ENCODE peak calls at places on chromosomes 12 and 14, in eight cellular contexts. H is fibroblast of lung, G is transverse colon, N is nephron progenitor cell, O is HCT116, F is heart right ventricle, U is progenitor cell of endocrine pancreas, Q is endothelial cell. X is an unnamed sample.

GRCh38 chr14:93207468-93208308 is 632 bp downstream of the UBR7 start:
- DNase-seq in H (peak), O (no peak), U (peak), F (no peak), G (no peak), Q (peak), N (peak), X (peak)

GRCh38 chr12:45401008-45401407 is 185.1 kb downstream of the ANO6 start:
- DNase-seq in Q (no peak), F (no peak), H (no peak), O (no peak), G (no peak), U (no peak), N (no peak), X (no peak)

GRCh38 chr14:94536836-94537235 is 24.4 kb upstream of the SERPINA4 start:
- DNase-seq in U (no peak), Q (no peak), N (no peak), G (no peak), F (no peak), H (no peak), O (peak), X (no peak)

GRCh38 chr14:74261288-74261687 is 22.0 kb downstream of the VSX2 start:
- DNase-seq in H (no peak), Q (no peak), O (no peak), G (no peak), N (no peak), U (no peak), F (no peak), X (no peak)

GRCh38 chr14:58992935-58993334 is 195.5 kb upstream of the DAAM1 start:
- DNase-seq in N (no peak), H (no peak), G (no peak), Q (no peak), U (no peak), F (no peak), O (no peak), X (no peak)

GRCh38 chr14:90408713-90409112 is 11.9 kb downstream of the CALM1 start:
- DNase-seq in H (peak), O (no peak), F (no peak), G (no peak), U (no peak), Q (no peak), N (no peak), X (no peak)

GRCh38 chr12:99059824-99060526 is 414.9 kb downstream of the APAF1 start:
- DNase-seq in H (peak), U (no peak), F (peak), N (peak), Q (no peak), O (no peak), G (no peak), X (peak)

GRCh38 chr12:126772171-126772864 is 1494.7 kb upstream of the TMEM132C start:
- DNase-seq in H (no peak), U (no peak), G (peak), N (no peak), Q (no peak), O (peak), F (no peak), X (no peak)

GRCh38 chr12:17992002-17992656 is 97.9 kb downstream of the RERGL start:
- DNase-seq in G (no peak), H (peak), Q (peak), U (peak), F (no peak), N (peak), O (peak), X (peak)

GRCh38 chr14:105974902-105975301 is 448.5 kb downstream of the TMEM121 start:
- DNase-seq in H (no peak), G (peak), F (no peak), U (no peak), O (peak), Q (no peak), N (no peak), X (no peak)

GRCh38 chr14:95841680-95842079 is 35.0 kb upstream of the TUNAR start:
- DNase-seq in G (no peak), F (no peak), Q (no peak), O (no peak), U (no peak), N (no peak), H (no peak), X (no peak)

GRCh38 chr14:51780006-51780692 is 80.3 kb upstream of the GNG2 start:
- DNase-seq in N (peak), H (peak), G (peak), F (peak), Q (peak), O (peak), U (peak), X (peak)

GRCh38 chr12:12628013-12628412 is 16.3 kb downstream of the CREBL2 start:
- DNase-seq in G (no peak), N (no peak), H (no peak), Q (no peak), U (no peak), O (no peak), F (no peak), X (no peak)

GRCh38 chr12:103884316-103884715 is 43.3 kb upstream of the NT5DC3 start:
- DNase-seq in Q (no peak), F (no peak), O (no peak), G (peak), N (no peak), H (peak), U (no peak), X (no peak)

GRCh38 chr12:59388694-59389093 is 207.1 kb upstream of the SLC16A7 start:
- DNase-seq in Q (no peak), F (no peak), N (no peak), G (no peak), H (no peak), U (no peak), O (no peak), X (no peak)

GRCh38 chr14:22303589-22304195 is 285.3 kb downstream of the DAD1 start:
- DNase-seq in U (no peak), F (no peak), H (peak), O (no peak), G (no peak), Q (no peak), N (no peak), X (no peak)

GRCh38 chr12:47903927-47904646 is 707 bp downstream of the VDR start:
- DNase-seq in G (peak), H (peak), Q (no peak), N (no peak), U (no peak), O (peak), F (peak), X (no peak)

GRCh38 chr12:88574278-88574677 is 6.0 kb downstream of the KITLG start:
- DNase-seq in U (no peak), H (no peak), N (no peak), Q (no peak), O (no peak), G (no peak), F (no peak), X (no peak)

GRCh38 chr12:101779626-101780025 is 40.4 kb upstream of the SYCP3 start:
- DNase-seq in H (no peak), G (no peak), O (no peak), F (no peak), N (no peak), U (no peak), Q (no peak), X (no peak)

GRCh38 chr12:121255433-121255832 is 41.1 kb downstream of the CAMKK2 start:
- DNase-seq in G (no peak), U (no peak), Q (no peak), N (no peak), H (no peak), O (no peak), F (no peak), X (no peak)

GRCh38 chr14:66120402-66120801 is 365.8 kb upstream of the CCDC196 start:
- DNase-seq in H (no peak), G (no peak), Q (no peak), U (no peak), O (no peak), N (no peak), F (no peak), X (no peak)

GRCh38 chr14:93752980-93753561 is 35.2 kb downstream of the PRIMA1 start:
- DNase-seq in F (peak), O (no peak), Q (no peak), G (no peak), H (no peak), U (no peak), N (no peak), X (no peak)

GRCh38 chr12:49961111-49961922 is at the start of gene AQP5:
- DNase-seq in O (no peak), G (no peak), Q (no peak), N (peak), F (peak), U (no peak), H (no peak), X (no peak)

GRCh38 chr12:47808049-47808448 is 11.7 kb downstream of the HDAC7 start:
- DNase-seq in G (peak), U (no peak), F (peak), Q (no peak), H (no peak), O (no peak), N (no peak), X (no peak)

GRCh38 chr12:69415471-69416275 is 54.5 kb upstream of the FRS2 start:
- DNase-seq in Q (peak), H (peak), F (peak), O (peak), G (peak), U (peak), N (peak), X (peak)

GRCh38 chr12:65293735-65294134 is 15.3 kb downstream of the MSRB3 start:
- DNase-seq in H (no peak), O (no peak), G (no peak), U (no peak), F (no peak), Q (no peak), N (no peak), X (no peak)

GRCh38 chr12:47088021-47088944 is 8.5 kb upstream of the AMIGO2 start:
- DNase-seq in G (no peak), F (no peak), O (no peak), N (no peak), Q (no peak), H (no peak), U (no peak), X (no peak)

GRCh38 chr12:73266206-73266605 is 994.0 kb downstream of the TRHDE start:
- DNase-seq in N (no peak), H (no peak), F (no peak), O (no peak), Q (no peak), U (no peak), G (no peak), X (no peak)

GRCh38 chr14:73715707-73716106 is 1.5 kb upstream of the PNMA1 start:
- DNase-seq in G (no peak), H (no peak), Q (no peak), O (no peak), U (no peak), F (no peak), N (no peak), X (no peak)

GRCh38 chr12:67474934-67475620 is 173.5 kb upstream of the DYRK2 start:
- DNase-seq in H (no peak), G (no peak), U (no peak), F (no peak), O (no peak), N (no peak), Q (no peak), X (no peak)

GRCh38 chr12:131912526-131913274 is 16.4 kb upstream of the PUS1 start:
- DNase-seq in N (no peak), G (peak), Q (no peak), H (peak), O (peak), F (peak), U (no peak), X (no peak)

GRCh38 chr12:91180577-91180976 is 2.0 kb downstream of the DCN start:
- DNase-seq in O (no peak), N (no peak), H (peak), G (no peak), F (no peak), Q (no peak), U (no peak), X (no peak)

GRCh38 chr12:42679402-42679801 is 89.9 kb upstream of the PRICKLE1 start:
- DNase-seq in H (peak), F (no peak), O (no peak), G (no peak), Q (no peak), U (no peak), N (no peak), X (no peak)

GRCh38 chr12:74539765-74540526 is 2.3 kb downstream of the ATXN7L3B start:
- DNase-seq in Q (no peak), U (no peak), G (no peak), O (no peak), F (no peak), H (no peak), N (no peak), X (no peak)

GRCh38 chr12:46664771-46665287 is 161.0 kb downstream of the SLC38A4 start:
- DNase-seq in O (peak), G (no peak), N (no peak), Q (no peak), H (peak), U (no peak), F (no peak), X (no peak)

GRCh38 chr14:94382684-94383663 is 5.4 kb downstream of the SERPINA1 start:
- DNase-seq in U (no peak), O (no peak), G (no peak), H (no peak), N (no peak), F (no peak), Q (no peak), X (no peak)

GRCh38 chr14:87205811-87206210 is 787.2 kb downstream of the GALC start:
- DNase-seq in O (no peak), N (no peak), U (no peak), Q (no peak), H (no peak), F (no peak), G (no peak), X (no peak)

GRCh38 chr14:103734081-103734888 is 18.7 kb downstream of the ZFYVE21 start:
- DNase-seq in O (no peak), G (no peak), F (no peak), Q (no peak), N (no peak), H (no peak), U (no peak), X (no peak)

GRCh38 chr12:3160081-3160480 is 82.9 kb downstream of the TSPAN9 start:
- DNase-seq in H (peak), F (no peak), U (no peak), G (no peak), N (no peak), Q (no peak), O (no peak), X (no peak)

GRCh38 chr12:20798561-20798960 is 11.9 kb upstream of the SLCO1B3 start:
- DNase-seq in F (no peak), G (no peak), O (peak), Q (no peak), N (no peak), U (no peak), H (no peak), X (no peak)
- TF ChIP-seq CTCF in F (peak), G (peak), O (peak), Q (peak), N (no peak), U (peak), H (peak), X (peak)

DNA sequence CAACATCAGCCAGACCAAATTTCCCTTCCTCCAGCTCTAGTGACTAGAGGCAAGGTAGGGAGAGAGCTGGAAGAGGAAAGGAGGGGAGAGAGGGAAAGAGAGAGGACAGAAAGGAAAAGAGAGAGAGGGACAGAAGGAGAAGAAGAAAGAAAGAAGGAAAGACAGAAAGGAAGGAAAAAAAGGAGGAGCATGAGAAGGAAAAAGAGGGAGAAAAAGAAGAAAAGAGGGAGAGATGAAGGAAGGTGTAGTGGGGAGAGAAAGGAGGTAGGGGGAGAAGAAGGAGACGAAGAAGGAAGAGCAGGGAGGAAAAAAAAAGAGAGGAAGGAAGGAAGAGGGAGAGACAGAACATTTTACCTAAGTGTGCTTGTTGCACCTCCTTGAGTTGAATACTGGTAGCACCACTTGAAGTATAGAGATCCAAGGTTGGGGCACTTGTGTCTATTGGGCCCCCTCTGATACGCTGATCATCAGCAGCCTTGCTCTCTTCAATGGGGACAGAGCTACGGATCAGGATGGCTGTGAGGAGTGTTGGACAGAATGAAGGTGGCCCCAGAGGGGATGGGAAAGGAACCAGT is 232.5 kb downstream of the SUDS3 start:
- DNase-seq in O (no peak), N (no peak), Q (no peak), G (no peak), U (no peak), H (no peak), F (no peak), X (no peak)
- TF ChIP-seq CTCF in O (no peak), N (no peak), Q (no peak), G (no peak), U (no peak), H (no peak), F (peak), X (no peak)

DNA sequence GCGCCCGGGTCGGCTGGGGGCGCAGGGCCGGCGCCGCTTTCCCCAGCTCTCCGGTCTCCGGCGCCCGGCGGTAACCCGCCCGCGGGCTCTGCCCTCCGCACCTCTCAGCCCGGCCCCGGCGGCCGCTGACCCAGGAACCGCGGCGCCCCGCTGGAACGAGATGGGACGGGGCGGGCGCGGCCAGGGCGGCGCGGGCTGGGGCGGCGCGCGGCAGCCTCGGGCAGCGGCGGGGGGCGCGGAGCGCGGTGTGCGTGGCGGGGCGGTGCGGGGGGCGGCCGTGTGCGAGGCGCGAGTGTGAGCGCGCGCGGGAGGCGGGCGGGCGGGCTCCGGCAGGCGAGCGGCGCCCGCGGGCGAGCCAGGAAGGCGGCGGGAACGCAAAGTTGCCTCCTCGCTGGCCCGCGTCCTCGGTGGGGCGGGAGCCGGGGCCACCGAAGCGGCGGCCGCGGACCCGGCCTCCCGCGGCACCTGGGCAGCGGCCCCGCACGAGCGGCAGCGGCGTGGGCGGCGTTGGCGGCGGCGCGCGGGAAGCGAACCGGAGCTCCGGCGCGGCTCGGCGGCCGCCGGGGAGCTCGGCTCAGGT is 671 bp upstream of the DIO3 start:
- DNase-seq in N (no peak), F (no peak), O (no peak), H (no peak), Q (no peak), U (no peak), G (no peak), X (no peak)
- TF ChIP-seq CTCF in N (no peak), F (no peak), O (no peak), H (no peak), Q (no peak), U (no peak), G (no peak), X (no peak)

DNA sequence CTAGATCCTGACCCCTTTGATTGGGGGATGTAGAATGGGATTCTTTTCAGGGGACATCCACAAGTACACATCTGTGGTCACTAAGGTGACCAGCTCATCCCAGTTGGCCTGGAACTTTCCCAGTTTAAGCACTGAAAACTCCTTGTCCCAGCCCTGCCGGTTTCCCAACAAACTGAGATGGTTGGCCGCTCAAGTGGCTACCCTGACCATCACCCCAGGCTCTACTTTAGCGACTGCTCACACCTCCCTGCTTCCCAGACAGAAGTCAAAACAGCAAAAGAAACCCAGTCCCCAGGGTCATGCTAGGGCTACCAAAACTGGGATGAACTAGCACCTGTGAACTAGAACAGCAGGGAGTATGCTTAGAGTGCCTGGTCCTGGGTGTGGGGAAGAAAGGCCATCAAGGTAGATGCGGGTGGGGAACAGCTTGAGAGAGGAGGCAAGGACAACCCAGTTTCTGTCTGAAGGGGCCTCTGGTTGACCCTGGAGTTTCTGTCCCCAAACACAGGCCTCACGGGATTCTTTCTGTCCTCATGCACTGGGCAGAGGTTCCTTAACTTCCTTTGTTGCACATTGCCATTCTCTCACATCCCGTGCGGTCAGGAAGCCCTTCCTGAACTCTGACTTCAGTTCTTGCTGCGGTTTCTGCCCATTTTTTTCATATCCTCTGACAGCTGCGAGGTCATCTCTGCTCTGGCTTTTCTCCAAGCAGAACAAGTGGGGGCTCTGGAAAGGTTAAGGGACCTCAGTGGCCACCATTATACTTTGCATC is 1.6 kb downstream of the LTB4R start:
- DNase-seq in U (no peak), N (no peak), G (peak), H (peak), Q (no peak), F (no peak), O (no peak), X (no peak)
- TF ChIP-seq CTCF in U (no peak), N (no peak), G (no peak), H (no peak), Q (no peak), F (no peak), O (no peak), X (no peak)

GRCh38 chr12:124452576-124453391 is 114.6 kb downstream of the NCOR2 start:
- DNase-seq in Q (no peak), H (no peak), N (no peak), G (no peak), U (no peak), F (no peak), O (no peak), X (no peak)
- TF ChIP-seq CTCF in Q (no peak), H (no peak), N (no peak), G (no peak), U (no peak), F (no peak), O (no peak), X (no peak)

X was measured in neural crest cell.